ENCODE peak calls at places on chromosomes 5 and 9, in four cellular contexts. K, P, F and O are unnamed samples.

GRCh38 chr5:96370981-96371380 is 62.1 kb downstream of the PCSK1 start:
- DNase-seq in K (no peak), P (no peak), F (no peak), O (no peak)

GRCh38 chr9:137498720-137499150 is 39.6 kb upstream of the NSMF start:
- DNase-seq in K (no peak), P (no peak), F (no peak), O (no peak)

GRCh38 chr9:121610638-121610953 is 40.8 kb upstream of the DAB2IP start:
- DNase-seq in K (no peak), P (no peak), F (no peak), O (no peak)

GRCh38 chr5:174301848-174302625 is 256.5 kb downstream of the NSG2 start:
- DNase-seq in K (no peak), P (no peak), F (no peak), O (no peak)

GRCh38 chr5:18772475-18772874 is 1138.2 kb downstream of the TAF11L14 start:
- DNase-seq in K (no peak), P (no peak), F (no peak), O (peak)

GRCh38 chr9:114401344-114401743 is 13.6 kb upstream of the AKNA start:
- DNase-seq in K (no peak), P (no peak), F (no peak), O (peak)

GRCh38 chr9:13956107-13956506 is 357.8 kb downstream of the NFIB start:
- DNase-seq in K (no peak), P (no peak), F (no peak), O (peak)

GRCh38 chr5:12460493-12461261 is 556.4 kb upstream of the CTNND2 start:
- DNase-seq in K (no peak), P (no peak), F (no peak), O (peak)

GRCh38 chr9:86135374-86135773 is 36.0 kb upstream of the GOLM1 start:
- DNase-seq in K (no peak), P (no peak), F (no peak), O (no peak)

GRCh38 chr5:81023261-81024015 is 63.3 kb downstream of the RASGRF2 start:
- DNase-seq in K (no peak), P (no peak), F (no peak), O (peak)

GRCh38 chr5:143400541-143401252 is 2.8 kb downstream of the NR3C1 start:
- DNase-seq in K (no peak), P (peak), F (no peak), O (peak)

GRCh38 chr5:158881076-158881880 is 218.4 kb downstream of the EBF1 start:
- DNase-seq in K (no peak), P (no peak), F (no peak), O (no peak)

GRCh38 chr5:171157233-171157632 is 151.8 kb upstream of the TLX3 start:
- DNase-seq in K (no peak), P (no peak), F (no peak), O (no peak)

GRCh38 chr5:6403416-6403815 is 25.1 kb upstream of the MED10 start:
- DNase-seq in K (no peak), P (no peak), F (no peak), O (no peak)

GRCh38 chr5:151741678-151742423 is 16.6 kb downstream of the ATOX1 start:
- DNase-seq in K (no peak), P (no peak), F (no peak), O (peak)

GRCh38 chr5:140327589-140327988 is 18.8 kb downstream of the HBEGF start:
- DNase-seq in K (no peak), P (no peak), F (no peak), O (no peak)

GRCh38 chr5:77076961-77077820 is 9.9 kb downstream of the ZBED3 start:
- DNase-seq in K (peak), P (peak), F (peak), O (peak)